ENCODE peak calls at places on chromosomes 6 and 20, in eight cellular contexts. One of them, this sample, is unnamed.

GRCh38 chr20:52291109-52291508 is 99.5 kb upstream of the ZFP64 start:
- DNase-seq in epithelial cell of esophagus: no peak
- DNase-seq in neural progenitor cell: peak; percentile 14
- DNase-seq in transverse colon: no peak
- DNase-seq in heart left ventricle: no peak
- DNase-seq in cardiac muscle cell: no peak
- DNase-seq in coronary artery: no peak
- DNase-seq in foreskin fibroblast: no peak
- DNase-seq in this sample: no peak

GRCh38 chr6:134267917-134268361 is 50.0 kb downstream of the SGK1 start:
- DNase-seq in epithelial cell of esophagus: peak; percentile 54
- DNase-seq in neural progenitor cell: peak; percentile 78
- DNase-seq in foreskin fibroblast: no peak
- DNase-seq in cardiac muscle cell: no peak
- DNase-seq in transverse colon: peak; percentile 39
- DNase-seq in heart left ventricle: peak; percentile 48
- DNase-seq in coronary artery: no peak
- DNase-seq in this sample: peak; percentile 19

GRCh38 chr20:16947346-16947943 is 199.3 kb downstream of the OTOR start:
- DNase-seq in coronary artery: no peak
- DNase-seq in transverse colon: no peak
- DNase-seq in epithelial cell of esophagus: no peak
- DNase-seq in cardiac muscle cell: no peak
- DNase-seq in heart left ventricle: no peak
- DNase-seq in neural progenitor cell: no peak
- DNase-seq in foreskin fibroblast: no peak
- DNase-seq in this sample: no peak

GRCh38 chr6:33430991-33431879 is 11.4 kb downstream of the SYNGAP1 start:
- DNase-seq in neural progenitor cell: peak; percentile 92
- DNase-seq in cardiac muscle cell: peak; percentile 86
- DNase-seq in epithelial cell of esophagus: peak; percentile 53
- DNase-seq in coronary artery: no peak
- DNase-seq in foreskin fibroblast: no peak
- DNase-seq in transverse colon: peak; percentile 68
- DNase-seq in heart left ventricle: peak; percentile 57
- DNase-seq in this sample: peak; percentile 84

GRCh38 chr6:133609404-133610270 is 279.3 kb upstream of the TCF21 start:
- DNase-seq in coronary artery: no peak
- DNase-seq in foreskin fibroblast: peak; percentile 100
- DNase-seq in heart left ventricle: no peak
- DNase-seq in epithelial cell of esophagus: peak; percentile 95
- DNase-seq in neural progenitor cell: no peak
- DNase-seq in transverse colon: no peak
- DNase-seq in cardiac muscle cell: no peak
- DNase-seq in this sample: no peak

GRCh38 chr6:168128006-168128630 is 49.1 kb upstream of the FRMD1 start:
- DNase-seq in foreskin fibroblast: no peak
- DNase-seq in neural progenitor cell: no peak
- DNase-seq in heart left ventricle: no peak
- DNase-seq in transverse colon: no peak
- DNase-seq in epithelial cell of esophagus: no peak
- DNase-seq in cardiac muscle cell: no peak
- DNase-seq in coronary artery: peak; percentile 57
- DNase-seq in this sample: no peak

GRCh38 chr6:35186571-35186970 is 27.2 kb upstream of the SCUBE3 start:
- DNase-seq in heart left ventricle: no peak
- DNase-seq in epithelial cell of esophagus: no peak
- DNase-seq in transverse colon: no peak
- DNase-seq in coronary artery: no peak
- DNase-seq in neural progenitor cell: no peak
- DNase-seq in cardiac muscle cell: no peak
- DNase-seq in foreskin fibroblast: no peak
- DNase-seq in this sample: no peak

GRCh38 chr6:18099501-18099900 is 23.0 kb downstream of the NHLRC1 start:
- DNase-seq in cardiac muscle cell: no peak
- DNase-seq in transverse colon: no peak
- DNase-seq in heart left ventricle: no peak
- DNase-seq in epithelial cell of esophagus: peak; percentile 8
- DNase-seq in coronary artery: no peak
- DNase-seq in neural progenitor cell: no peak
- DNase-seq in foreskin fibroblast: no peak
- DNase-seq in this sample: no peak

GRCh38 chr20:25479638-25480037 is 72.2 kb downstream of the GINS1 start:
- DNase-seq in heart left ventricle: no peak
- DNase-seq in cardiac muscle cell: no peak
- DNase-seq in foreskin fibroblast: no peak
- DNase-seq in transverse colon: no peak
- DNase-seq in neural progenitor cell: no peak
- DNase-seq in epithelial cell of esophagus: no peak
- DNase-seq in coronary artery: no peak
- DNase-seq in this sample: no peak

GRCh38 chr6:142728910-142729481 is 216.0 kb downstream of the HIVEP2 start:
- DNase-seq in foreskin fibroblast: no peak
- DNase-seq in cardiac muscle cell: no peak
- DNase-seq in heart left ventricle: no peak
- DNase-seq in epithelial cell of esophagus: no peak
- DNase-seq in coronary artery: no peak
- DNase-seq in neural progenitor cell: no peak
- DNase-seq in transverse colon: no peak
- DNase-seq in this sample: peak; percentile 8

GRCh38 chr6:104710543-104711335 is 149.0 kb downstream of the HACE1 start:
- DNase-seq in foreskin fibroblast: no peak
- DNase-seq in transverse colon: no peak
- DNase-seq in heart left ventricle: no peak
- DNase-seq in neural progenitor cell: no peak
- DNase-seq in epithelial cell of esophagus: no peak
- DNase-seq in cardiac muscle cell: no peak
- DNase-seq in coronary artery: no peak
- DNase-seq in this sample: no peak

GRCh38 chr6:126804255-126805064 is 314.0 kb upstream of the RSPO3 start:
- DNase-seq in neural progenitor cell: peak; percentile 59
- DNase-seq in coronary artery: no peak
- DNase-seq in heart left ventricle: peak; percentile 19
- DNase-seq in foreskin fibroblast: peak; percentile 50
- DNase-seq in epithelial cell of esophagus: peak; percentile 56
- DNase-seq in transverse colon: no peak
- DNase-seq in cardiac muscle cell: peak; percentile 70
- DNase-seq in this sample: peak; percentile 38

GRCh38 chr6:10237284-10238043 is 177.4 kb downstream of the TFAP2A start:
- DNase-seq in coronary artery: no peak
- DNase-seq in heart left ventricle: no peak
- DNase-seq in neural progenitor cell: no peak
- DNase-seq in cardiac muscle cell: no peak
- DNase-seq in foreskin fibroblast: no peak
- DNase-seq in epithelial cell of esophagus: peak; percentile 98
- DNase-seq in transverse colon: peak; percentile 10
- DNase-seq in this sample: no peak

GRCh38 chr6:90216081-90216977 is 80.3 kb downstream of the BACH2 start:
- DNase-seq in neural progenitor cell: peak; percentile 58
- DNase-seq in transverse colon: peak; percentile 20
- DNase-seq in epithelial cell of esophagus: no peak
- DNase-seq in heart left ventricle: no peak
- DNase-seq in foreskin fibroblast: no peak
- DNase-seq in coronary artery: no peak
- DNase-seq in cardiac muscle cell: peak; percentile 25
- DNase-seq in this sample: peak; percentile 12

GRCh38 chr6:32189742-32190053 is 304 bp downstream of the PBX2 start:
- DNase-seq in heart left ventricle: no peak
- DNase-seq in epithelial cell of esophagus: no peak
- DNase-seq in transverse colon: no peak
- DNase-seq in cardiac muscle cell: no peak
- DNase-seq in neural progenitor cell: peak; percentile 38
- DNase-seq in coronary artery: no peak
- DNase-seq in foreskin fibroblast: no peak
- DNase-seq in this sample: no peak

GRCh38 chr6:96926425-96926824 is 1.9 kb downstream of the KLHL32 start:
- DNase-seq in neural progenitor cell: no peak
- DNase-seq in transverse colon: no peak
- DNase-seq in foreskin fibroblast: no peak
- DNase-seq in coronary artery: no peak
- DNase-seq in cardiac muscle cell: no peak
- DNase-seq in epithelial cell of esophagus: no peak
- DNase-seq in heart left ventricle: no peak
- DNase-seq in this sample: no peak

GRCh38 chr20:46651091-46651962 is at the start of gene SLC13A3:
- DNase-seq in transverse colon: no peak
- DNase-seq in coronary artery: no peak
- DNase-seq in foreskin fibroblast: no peak
- DNase-seq in cardiac muscle cell: peak; percentile 57
- DNase-seq in epithelial cell of esophagus: no peak
- DNase-seq in neural progenitor cell: peak; percentile 87
- DNase-seq in heart left ventricle: no peak
- DNase-seq in this sample: peak; percentile 30

GRCh38 chr6:124512431-124512830 is 449.8 kb upstream of the RNF217 start:
- DNase-seq in neural progenitor cell: no peak
- DNase-seq in coronary artery: no peak
- DNase-seq in epithelial cell of esophagus: no peak
- DNase-seq in foreskin fibroblast: no peak
- DNase-seq in cardiac muscle cell: no peak
- DNase-seq in transverse colon: no peak
- DNase-seq in heart left ventricle: no peak
- DNase-seq in this sample: no peak

GRCh38 chr20:3471397-3472021 is 691 bp downstream of the ATRN start:
- DNase-seq in heart left ventricle: no peak
- DNase-seq in transverse colon: no peak
- DNase-seq in cardiac muscle cell: no peak
- DNase-seq in epithelial cell of esophagus: no peak
- DNase-seq in foreskin fibroblast: no peak
- DNase-seq in neural progenitor cell: peak; percentile 25
- DNase-seq in coronary artery: no peak
- DNase-seq in this sample: no peak

GRCh38 chr6:158229823-158230222 is 61.7 kb downstream of the GTF2H5 start:
- DNase-seq in foreskin fibroblast: no peak
- DNase-seq in epithelial cell of esophagus: no peak
- DNase-seq in heart left ventricle: no peak
- DNase-seq in cardiac muscle cell: no peak
- DNase-seq in neural progenitor cell: no peak
- DNase-seq in coronary artery: no peak
- DNase-seq in transverse colon: no peak
- DNase-seq in this sample: no peak

GRCh38 chr20:34544109-34544793 is 14.3 kb upstream of the MAP1LC3A start:
- DNase-seq in epithelial cell of esophagus: no peak
- DNase-seq in neural progenitor cell: no peak
- DNase-seq in transverse colon: peak; percentile 33
- DNase-seq in cardiac muscle cell: peak; percentile 60
- DNase-seq in heart left ventricle: no peak
- DNase-seq in coronary artery: no peak
- DNase-seq in foreskin fibroblast: no peak
- DNase-seq in this sample: no peak

GRCh38 chr6:139361211-139361610 is 13.2 kb downstream of the CITED2 start:
- DNase-seq in heart left ventricle: no peak
- DNase-seq in coronary artery: no peak
- DNase-seq in foreskin fibroblast: no peak
- DNase-seq in epithelial cell of esophagus: no peak
- DNase-seq in neural progenitor cell: no peak
- DNase-seq in transverse colon: no peak
- DNase-seq in cardiac muscle cell: no peak
- DNase-seq in this sample: no peak

GRCh38 chr6:110682460-110682853 is 132.8 kb downstream of the CDK19 start:
- DNase-seq in foreskin fibroblast: peak; percentile 71
- DNase-seq in coronary artery: no peak
- DNase-seq in heart left ventricle: peak; percentile 69
- DNase-seq in neural progenitor cell: peak; percentile 78
- DNase-seq in cardiac muscle cell: peak; percentile 86
- DNase-seq in epithelial cell of esophagus: peak; percentile 83
- DNase-seq in transverse colon: peak; percentile 66
- DNase-seq in this sample: peak; percentile 63
- TF ChIP-seq CTCF in foreskin fibroblast: peak; percentile 55
- TF ChIP-seq CTCF in coronary artery: peak; percentile 54
- TF ChIP-seq CTCF in heart left ventricle: peak; percentile 85
- TF ChIP-seq CTCF in neural progenitor cell: peak; percentile 67
- TF ChIP-seq CTCF in cardiac muscle cell: peak; percentile 64
- TF ChIP-seq CTCF in epithelial cell of esophagus: peak; percentile 81
- TF ChIP-seq CTCF in transverse colon: peak; percentile 66
- TF ChIP-seq CTCF in this sample: peak; percentile 69

DNA sequence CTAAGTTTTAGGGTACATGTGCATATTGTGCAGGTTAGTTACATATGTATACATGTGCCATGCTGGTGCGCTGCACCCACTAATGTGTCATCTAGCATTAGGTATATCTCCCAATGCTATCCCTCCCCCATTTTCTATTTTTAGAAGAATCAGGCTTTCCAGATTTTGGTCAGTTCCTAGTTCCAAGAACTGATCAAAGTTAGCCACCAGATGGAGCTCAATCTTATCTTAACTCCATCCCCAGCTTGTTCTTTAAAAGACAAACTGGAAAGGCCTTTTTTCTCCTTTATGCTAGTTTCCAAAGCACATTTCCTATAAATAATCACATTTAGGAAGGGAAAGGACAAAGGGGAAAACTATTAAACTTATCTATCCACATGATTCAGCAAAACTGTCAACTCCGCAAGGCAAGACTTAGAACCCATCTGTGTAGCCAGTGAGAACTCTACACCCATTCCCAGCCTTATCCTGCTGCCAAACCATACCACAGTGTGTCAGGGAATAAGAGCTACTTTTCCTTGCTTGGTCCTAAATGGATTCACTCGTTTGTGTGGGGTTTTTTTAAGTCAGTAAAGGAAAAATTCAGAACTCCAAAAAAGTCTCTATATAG is 22.8 kb upstream of the KHDC1 start:
- DNase-seq in epithelial cell of esophagus: peak; percentile 47
- DNase-seq in coronary artery: no peak
- DNase-seq in cardiac muscle cell: peak; percentile 41
- DNase-seq in neural progenitor cell: peak; percentile 59
- DNase-seq in foreskin fibroblast: peak; percentile 37
- DNase-seq in transverse colon: no peak
- DNase-seq in heart left ventricle: no peak
- DNase-seq in this sample: peak; percentile 15
- TF ChIP-seq CTCF in epithelial cell of esophagus: peak; percentile 47
- TF ChIP-seq CTCF in coronary artery: no peak
- TF ChIP-seq CTCF in cardiac muscle cell: peak; percentile 53
- TF ChIP-seq CTCF in neural progenitor cell: peak; percentile 63
- TF ChIP-seq CTCF in foreskin fibroblast: peak; percentile 52
- TF ChIP-seq CTCF in transverse colon: peak; percentile 23
- TF ChIP-seq CTCF in heart left ventricle: peak; percentile 52
- TF ChIP-seq CTCF in this sample: no peak

GRCh38 chr6:99993533-99994251 is at the start of gene MCHR2:
- DNase-seq in heart left ventricle: no peak
- DNase-seq in coronary artery: no peak
- DNase-seq in neural progenitor cell: peak; percentile 53
- DNase-seq in foreskin fibroblast: no peak
- DNase-seq in cardiac muscle cell: peak; percentile 38
- DNase-seq in epithelial cell of esophagus: peak; percentile 13
- DNase-seq in transverse colon: no peak
- DNase-seq in this sample: peak; percentile 17
- TF ChIP-seq CTCF in heart left ventricle: no peak
- TF ChIP-seq CTCF in coronary artery: no peak
- TF ChIP-seq CTCF in neural progenitor cell: no peak
- TF ChIP-seq CTCF in foreskin fibroblast: no peak
- TF ChIP-seq CTCF in cardiac muscle cell: no peak
- TF ChIP-seq CTCF in epithelial cell of esophagus: no peak
- TF ChIP-seq CTCF in transverse colon: no peak
- TF ChIP-seq CTCF in this sample: no peak

DNA sequence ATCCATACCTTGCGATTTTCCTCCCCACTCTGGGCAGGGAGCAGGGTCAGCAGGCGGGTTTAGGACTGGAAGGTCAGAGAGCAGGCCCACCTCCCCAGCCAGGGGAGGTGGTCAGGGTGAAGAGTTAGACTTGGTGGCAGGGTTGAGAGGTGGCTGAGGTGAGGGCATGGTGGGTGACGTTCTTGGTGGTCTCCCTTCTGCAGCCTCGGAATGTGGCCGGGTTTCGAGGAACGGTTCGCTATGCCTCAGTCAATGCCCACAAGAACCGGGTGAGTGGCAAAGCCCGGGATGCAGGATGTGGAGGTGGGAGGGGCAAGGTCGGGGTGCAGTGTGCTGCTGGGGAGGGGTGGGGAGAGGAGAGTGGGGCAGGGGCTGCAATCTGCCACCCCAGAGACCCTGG is 11.6 kb downstream of the TTBK1 start:
- DNase-seq in foreskin fibroblast: no peak
- DNase-seq in heart left ventricle: no peak
- DNase-seq in coronary artery: no peak
- DNase-seq in transverse colon: no peak
- DNase-seq in neural progenitor cell: no peak
- DNase-seq in cardiac muscle cell: no peak
- DNase-seq in epithelial cell of esophagus: no peak
- DNase-seq in this sample: no peak
- TF ChIP-seq CTCF in foreskin fibroblast: no peak
- TF ChIP-seq CTCF in heart left ventricle: no peak
- TF ChIP-seq CTCF in coronary artery: no peak
- TF ChIP-seq CTCF in transverse colon: no peak
- TF ChIP-seq CTCF in neural progenitor cell: no peak
- TF ChIP-seq CTCF in cardiac muscle cell: no peak
- TF ChIP-seq CTCF in epithelial cell of esophagus: no peak
- TF ChIP-seq CTCF in this sample: no peak